ENCODE peak calls at places on chromosome 3, in five cellular contexts. O, A, H, S and E are unnamed samples.

GRCh38 chr3:8589880-8590556 is 54.6 kb downstream of the SSUH2 start:
- DNase-seq in A (no peak), S (no peak), O (no peak), H (no peak), E (no peak)

GRCh38 chr3:46102059-46102779 is 74.9 kb upstream of the XCR1 start:
- DNase-seq in H (no peak), A (no peak), S (no peak), O (no peak), E (no peak)

GRCh38 chr3:101945980-101946379 is 96.7 kb downstream of the NFKBIZ start:
- DNase-seq in H (no peak), S (no peak), O (no peak), A (no peak), E (no peak)

GRCh38 chr3:185928532-185928931 is 9.3 kb downstream of the TRA2B start:
- DNase-seq in A (no peak), H (no peak), S (no peak), O (no peak), E (no peak)

GRCh38 chr3:141796436-141797166 is 33.4 kb downstream of the GRK7 start:
- DNase-seq in S (no peak), A (no peak), H (no peak), O (peak; percentile 22), E (peak; percentile 83)

GRCh38 chr3:127328391-127328790 is 40.5 kb upstream of the PRR20G start:
- DNase-seq in H (no peak), A (no peak), O (no peak), S (no peak), E (no peak)

GRCh38 chr3:127690823-127691452 is 18.2 kb downstream of the ABTB1 start:
- DNase-seq in H (no peak), A (no peak), O (peak; percentile 74), S (peak; percentile 22), E (peak; percentile 76)

GRCh38 chr3:116579843-116580242 is 129.7 kb upstream of the TUSC7 start:
- DNase-seq in S (no peak), H (no peak), O (no peak), A (no peak), E (no peak)

GRCh38 chr3:49032646-49033304 is 3.6 kb upstream of the IMPDH2 start:
- DNase-seq in A (no peak), S (no peak), O (peak; percentile 39), H (peak; percentile 65), E (no peak)

GRCh38 chr3:77693147-77693546 is 653.2 kb downstream of the ROBO2 start:
- DNase-seq in S (no peak), O (no peak), A (no peak), H (no peak), E (no peak)

GRCh38 chr3:129278970-129279906 is 568 bp downstream of the HMCES start:
- DNase-seq in O (peak; percentile 35), S (peak; percentile 51), H (peak; percentile 75), A (peak; percentile 35), E (peak; percentile 91)

GRCh38 chr3:25297667-25298585 is 130.1 kb upstream of the RARB start:
- DNase-seq in H (no peak), S (no peak), O (no peak), A (no peak), E (no peak)

GRCh38 chr3:138412821-138413531 is 21.4 kb upstream of the ESYT3 start:
- DNase-seq in H (no peak), A (no peak), S (no peak), O (peak; percentile 88), E (no peak)

GRCh38 chr3:119294402-119294888 is 262 bp downstream of the ARHGAP31 start:
- DNase-seq in O (peak; percentile 57), H (peak; percentile 74), A (peak; percentile 46), S (peak; percentile 54), E (peak; percentile 94)

DNA sequence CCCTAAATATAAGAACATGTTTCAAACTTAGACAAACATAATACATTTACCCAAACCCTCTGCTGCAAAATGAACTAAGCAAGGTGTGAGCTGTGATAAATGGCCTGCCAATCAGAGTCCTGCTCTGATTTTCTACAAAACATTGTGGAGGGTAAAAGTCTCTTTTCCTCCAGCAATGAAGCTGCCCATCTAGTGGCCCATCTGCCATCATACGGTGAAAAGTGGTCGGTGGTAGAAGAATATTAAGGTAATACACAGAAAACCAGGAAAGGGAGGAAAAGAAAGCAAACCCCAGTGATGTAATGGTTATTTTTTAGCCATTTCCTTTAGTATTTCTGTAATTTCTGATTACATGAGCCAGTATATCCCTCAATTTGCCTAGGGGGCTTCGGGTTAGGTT is 838.1 kb downstream of the TBL1XR1 start:
- DNase-seq in A (no peak), H (no peak), O (no peak), S (no peak), E (no peak)
- TF ChIP-seq CTCF in A (no peak), H (no peak), O (no peak), S (no peak), E (no peak)

DNA sequence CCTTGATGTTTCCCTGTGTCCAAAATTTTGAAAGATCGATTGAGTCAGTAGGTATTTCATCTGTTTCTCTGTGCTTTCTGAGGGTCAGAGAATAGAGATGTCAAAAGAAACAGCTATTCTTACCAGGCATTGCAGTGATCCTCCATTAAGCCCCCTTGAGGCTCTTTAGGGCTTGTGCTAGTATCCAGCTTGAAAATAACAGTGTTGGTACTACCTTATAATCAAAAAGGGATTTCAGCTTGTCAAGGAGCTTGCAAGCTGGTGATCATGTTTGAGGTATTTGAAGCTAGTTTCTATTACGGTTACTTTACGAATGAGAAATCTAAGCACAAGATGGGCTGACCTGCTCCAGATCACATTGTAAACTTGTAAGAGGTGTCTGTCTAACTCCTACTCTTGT is 103.4 kb downstream of the EDEM1 start:
- DNase-seq in H (no peak), O (no peak), S (no peak), A (no peak), E (no peak)
- TF ChIP-seq POLR2A in H (no peak), O (no peak), S (no peak), A (no peak), E (no peak)

GRCh38 chr3:72982653-72983366 is 13.8 kb upstream of the PPP4R2 start:
- DNase-seq in S (no peak), A (no peak), H (no peak), O (no peak), E (no peak)
- TF ChIP-seq CTCF in S (no peak), A (no peak), H (no peak), O (no peak), E (no peak)

GRCh38 chr3:194686816-194687637 is 1.3 kb downstream of the FAM43A start:
- DNase-seq in O (peak; percentile 33), A (peak; percentile 61), H (peak; percentile 81), S (peak; percentile 55), E (peak; percentile 89)

GRCh38 chr3:194685050-194685722 is 497 bp upstream of the FAM43A start:
- DNase-seq in S (no peak), H (no peak), A (no peak), O (no peak), E (no peak)

GRCh38 chr3:194686414-194686815 is 732 bp downstream of the FAM43A start:
- DNase-seq in O (no peak), H (no peak), S (no peak), A (no peak), E (no peak)

GRCh38 chr3:194687638-194688206 is 2.0 kb downstream of the FAM43A start:
- DNase-seq in A (peak; percentile 67), O (peak; percentile 75), S (peak; percentile 43), H (peak; percentile 86), E (peak; percentile 95)

DNA sequence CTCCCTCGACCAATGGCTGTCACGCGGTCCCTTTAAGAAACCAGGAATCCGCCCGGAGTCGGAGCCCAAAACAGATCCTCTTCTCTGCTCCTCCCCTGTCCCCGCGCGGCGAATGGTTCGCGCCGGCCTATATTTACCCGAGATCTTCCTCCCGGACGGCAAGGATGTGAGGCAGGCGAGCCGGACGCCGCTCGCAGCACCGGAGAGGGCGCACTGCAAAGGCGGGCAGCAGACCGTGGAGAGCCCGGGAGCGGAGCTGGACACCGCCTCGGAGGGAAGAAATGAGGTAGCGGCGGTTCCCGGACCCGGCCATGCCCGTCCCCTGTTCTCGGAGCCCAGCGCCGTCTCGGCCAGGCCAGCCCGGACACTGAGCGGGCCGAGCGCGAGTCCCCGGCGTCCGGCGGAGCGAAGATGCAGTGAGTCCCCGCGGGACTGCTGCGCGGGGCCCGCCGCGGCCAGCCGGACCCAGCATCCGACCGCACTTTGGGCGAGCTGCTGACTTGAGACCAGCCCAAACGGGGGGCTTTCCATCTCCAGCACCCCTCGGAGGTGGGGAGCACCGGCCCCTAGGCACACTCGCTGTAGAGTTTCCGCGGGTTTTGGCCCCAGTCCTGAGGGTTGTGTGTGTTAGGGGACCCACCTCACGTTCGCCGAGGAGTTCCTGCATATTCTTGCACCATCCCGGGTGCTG is at the start of gene FAM43A:
- DNase-seq in H (peak; percentile 98), S (peak; percentile 91), O (peak; percentile 93), A (peak; percentile 95), E (peak; percentile 97)
- TF ChIP-seq POLR2A in H (peak; percentile 99), S (peak; percentile 97), O (peak; percentile 98), A (peak; percentile 99), E (peak; percentile 100)

DNA sequence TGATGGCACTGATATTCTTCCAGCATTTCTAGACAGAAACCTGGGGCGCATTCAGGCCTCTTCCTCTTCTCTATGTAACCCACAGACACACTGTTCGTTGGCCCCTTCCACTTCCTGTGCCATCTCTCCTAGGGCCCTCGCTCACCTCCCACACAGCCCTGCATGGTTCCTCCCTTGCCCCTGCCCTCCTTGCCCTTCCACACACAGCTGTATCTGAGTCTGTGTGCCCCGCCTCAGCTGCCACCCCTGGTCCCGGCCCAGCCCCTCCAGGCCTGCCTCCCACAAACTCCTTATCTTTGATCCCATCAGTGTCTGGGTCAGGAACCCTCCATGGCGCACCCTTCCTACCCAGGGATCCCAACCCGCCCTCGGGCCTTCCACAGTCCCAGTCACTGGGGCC is 37.9 kb downstream of the RAB6B start:
- DNase-seq in A (no peak), O (no peak), H (no peak), S (no peak), E (no peak)
- TF ChIP-seq CTCF in A (no peak), O (no peak), H (no peak), S (no peak), E (no peak)

GRCh38 chr3:187072102-187072501 is 67.2 kb downstream of the RPL39L start:
- DNase-seq in S (no peak), H (no peak), O (no peak), A (no peak), E (no peak)

GRCh38 chr3:187076297-187076696 is 63.0 kb downstream of the RPL39L start:
- DNase-seq in A (no peak), O (no peak), H (no peak), S (no peak), E (no peak)

GRCh38 chr3:187069857-187070516 is 69.3 kb downstream of the RPL39L start:
- DNase-seq in A (no peak), H (no peak), O (no peak), S (no peak), E (no peak)

GRCh38 chr3:187077085-187077484 is 62.2 kb downstream of the RPL39L start:
- DNase-seq in A (no peak), O (no peak), H (no peak), S (no peak), E (no peak)

DNA sequence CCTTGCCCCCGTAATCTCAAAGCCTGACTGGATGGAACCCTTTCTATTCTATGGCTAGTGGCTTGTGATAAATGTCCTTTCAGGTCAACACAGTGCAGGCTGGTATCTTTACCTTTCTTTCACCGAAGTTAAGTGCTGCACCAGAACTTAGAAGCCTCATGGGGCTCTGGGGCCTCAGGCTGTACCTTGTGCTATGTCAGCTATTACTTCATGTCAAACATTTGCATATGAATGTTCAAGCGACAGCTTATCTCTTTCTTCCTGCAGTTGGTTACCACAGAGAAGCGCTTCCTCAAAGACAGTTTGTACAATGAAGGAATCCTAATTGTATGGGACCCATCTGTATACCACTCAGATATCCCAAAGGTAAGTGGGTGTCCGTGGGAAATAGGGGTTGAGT is 66.7 kb downstream of the RPL39L start:
- DNase-seq in O (no peak), S (no peak), H (no peak), A (no peak), E (no peak)
- TF ChIP-seq POLR2A in O (no peak), S (no peak), H (no peak), A (no peak), E (no peak)

GRCh38 chr3:67459131-67459530 is 195.3 kb downstream of the SUCLG2 start:
- DNase-seq in A (no peak), H (no peak), S (no peak), O (no peak), E (no peak)
- TF ChIP-seq CTCF in A (no peak), H (no peak), S (no peak), O (no peak), E (no peak)